ENCODE peak calls at places on chromosomes 5 and 9, in nine cellular contexts. Y, Q, F, Z, N, X, I, J and T are unnamed samples.

GRCh38 chr9:123109540-123110279 is 76.2 kb downstream of the GPR21 start:
- DNase-seq in X (no peak), Z (no peak), Y (no peak), Q (no peak), F (no peak), N (no peak), J (no peak), I (no peak), T (no peak)

GRCh38 chr5:36696059-36696673 is 89.8 kb downstream of the SLC1A3 start:
- DNase-seq in X (peak; percentile 61), Y (peak; percentile 61), N (peak; percentile 77), Q (no peak), I (peak; percentile 71), Z (peak; percentile 32), F (peak; percentile 65), J (peak; percentile 38), T (peak; percentile 22)

GRCh38 chr9:132708769-132709168 is 38.5 kb downstream of the GTF3C4 start:
- DNase-seq in Y (no peak), F (no peak), X (no peak), N (no peak), I (no peak), J (no peak), Z (no peak), Q (no peak), T (no peak)

GRCh38 chr9:128786681-128787582 is at the start of gene TBC1D13:
- DNase-seq in Z (peak; percentile 92), Q (peak; percentile 53), N (peak; percentile 91), I (peak; percentile 86), F (peak; percentile 92), Y (peak; percentile 60), J (peak; percentile 56), X (peak; percentile 45), T (no peak)

GRCh38 chr9:101840694-101841188 is 102.3 kb upstream of the GRIN3A start:
- DNase-seq in Y (no peak), F (no peak), I (no peak), Z (no peak), X (no peak), J (no peak), N (no peak), Q (no peak), T (no peak)

GRCh38 chr5:44661851-44662250 is 146.9 kb upstream of the MRPS30 start:
- DNase-seq in F (no peak), I (no peak), N (no peak), J (no peak), X (no peak), Q (no peak), Y (no peak), Z (no peak), T (no peak)

GRCh38 chr9:4933861-4934260 is 51.2 kb upstream of the JAK2 start:
- DNase-seq in Y (no peak), J (no peak), I (no peak), Z (no peak), N (no peak), X (no peak), Q (no peak), F (no peak), T (no peak)

GRCh38 chr5:20610650-20611049 is 622.6 kb upstream of the CDH18 start:
- DNase-seq in I (no peak), Q (no peak), Z (no peak), F (no peak), Y (no peak), X (no peak), N (no peak), J (no peak), T (no peak)

GRCh38 chr5:154956712-154957111 is 15.8 kb downstream of the MRPL22 start:
- DNase-seq in I (no peak), Z (no peak), Y (no peak), F (no peak), J (no peak), N (no peak), Q (no peak), X (no peak), T (no peak)

GRCh38 chr5:135269828-135270545 is 129.0 kb downstream of the MACROH2A1 start:
- DNase-seq in I (peak; percentile 93), F (no peak), J (peak; percentile 94), Y (peak; percentile 75), Z (peak; percentile 47), Q (no peak), X (peak; percentile 39), N (no peak), T (no peak)

GRCh38 chr9:15361737-15362136 is 54.7 kb upstream of the TTC39B start:
- DNase-seq in J (no peak), Q (no peak), Y (no peak), N (no peak), F (no peak), X (no peak), I (no peak), Z (no peak), T (no peak)

GRCh38 chr9:117460743-117461142 is 45.9 kb upstream of the ASTN2 start:
- DNase-seq in F (no peak), Q (no peak), J (no peak), Z (no peak), I (no peak), X (no peak), Y (no peak), N (no peak), T (no peak)

GRCh38 chr5:71891856-71892255 is 172.8 kb downstream of the CARTPT start:
- DNase-seq in Q (no peak), J (peak; percentile 34), N (peak; percentile 67), I (no peak), F (peak; percentile 20), X (no peak), Z (no peak), Y (peak; percentile 38), T (peak; percentile 68)

GRCh38 chr5:138745268-138745667 is 8.0 kb upstream of the CTNNA1 start:
- DNase-seq in Y (no peak), I (no peak), N (no peak), F (no peak), J (no peak), Q (no peak), X (no peak), Z (no peak), T (no peak)

GRCh38 chr5:92527311-92528078 is 1053.5 kb downstream of the NR2F1-AS1 start:
- DNase-seq in Q (no peak), X (no peak), Y (peak; percentile 16), I (peak; percentile 71), N (peak; percentile 35), Z (no peak), J (peak; percentile 56), F (no peak), T (no peak)

GRCh38 chr5:20114536-20114935 is 126.5 kb upstream of the CDH18 start:
- DNase-seq in N (peak; percentile 5), J (no peak), F (no peak), Q (no peak), Z (no peak), I (no peak), Y (no peak), X (no peak), T (no peak)

DNA sequence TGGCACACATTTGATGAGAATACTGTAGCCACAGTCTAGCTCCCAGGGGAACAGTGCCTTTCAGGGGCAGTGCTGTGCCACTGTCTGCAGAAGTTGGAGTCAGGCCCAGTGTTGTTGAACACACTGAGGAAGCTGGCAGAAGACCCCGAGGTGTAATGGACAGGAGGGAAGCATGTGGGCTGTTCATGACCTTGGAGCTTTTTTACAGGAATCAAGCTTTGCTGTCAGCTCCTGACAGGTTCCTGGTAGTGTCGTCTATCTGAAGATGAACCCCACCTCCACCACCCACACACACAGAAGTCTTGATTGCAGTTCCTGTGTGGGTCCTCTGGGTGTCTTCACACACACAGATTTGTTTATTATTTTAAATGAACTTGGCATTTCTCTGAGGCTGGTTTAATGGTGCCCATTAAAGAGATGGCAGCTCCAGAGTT is 40.3 kb upstream of the TNFAIP8 start:
- DNase-seq in N (peak; percentile 31), Z (no peak), I (peak; percentile 40), Q (no peak), F (peak; percentile 26), J (no peak), X (no peak), Y (no peak), T (no peak)
- TF ChIP-seq CTCF in N (peak; percentile 31), Z (no peak), I (peak; percentile 39), Q (no peak), F (peak; percentile 19), J (peak; percentile 51), X (peak; percentile 36), Y (peak; percentile 57), T (peak; percentile 35)

GRCh38 chr9:87909310-87910041 is 8.3 kb upstream of the SPATA31C1 start:
- DNase-seq in N (no peak), X (no peak), Q (no peak), Y (no peak), Z (no peak), J (no peak), F (no peak), I (no peak), T (no peak)
- TF ChIP-seq CTCF in N (no peak), X (no peak), Q (no peak), Y (no peak), Z (no peak), J (no peak), F (no peak), I (no peak), T (no peak)

GRCh38 chr5:103178167-103178566 is 58.1 kb downstream of the PPIP5K2 start:
- DNase-seq in X (no peak), I (no peak), Q (no peak), Y (no peak), Z (no peak), F (no peak), N (no peak), J (no peak), T (no peak)
- TF ChIP-seq CTCF in X (no peak), I (no peak), Q (no peak), Y (no peak), Z (no peak), F (no peak), N (no peak), J (peak; percentile 36), T (no peak)

GRCh38 chr5:14176888-14177287 is 33.7 kb downstream of the TRIO start:
- DNase-seq in I (no peak), X (no peak), Z (no peak), Q (no peak), F (no peak), J (no peak), N (no peak), Y (no peak), T (no peak)

GRCh38 chr5:14177651-14178050 is 34.5 kb downstream of the TRIO start:
- DNase-seq in Q (no peak), J (no peak), Y (no peak), X (no peak), I (no peak), Z (no peak), N (no peak), F (no peak), T (no peak)

GRCh38 chr5:14179446-14179845 is 36.3 kb downstream of the TRIO start:
- DNase-seq in N (no peak), Q (no peak), Y (no peak), J (no peak), F (no peak), Z (no peak), X (no peak), I (no peak), T (no peak)

GRCh38 chr5:14178671-14179211 is 35.6 kb downstream of the TRIO start:
- DNase-seq in F (no peak), X (peak; percentile 92), N (peak; percentile 74), I (peak; percentile 86), Z (no peak), Y (peak; percentile 82), J (peak; percentile 79), Q (no peak), T (no peak)

DNA sequence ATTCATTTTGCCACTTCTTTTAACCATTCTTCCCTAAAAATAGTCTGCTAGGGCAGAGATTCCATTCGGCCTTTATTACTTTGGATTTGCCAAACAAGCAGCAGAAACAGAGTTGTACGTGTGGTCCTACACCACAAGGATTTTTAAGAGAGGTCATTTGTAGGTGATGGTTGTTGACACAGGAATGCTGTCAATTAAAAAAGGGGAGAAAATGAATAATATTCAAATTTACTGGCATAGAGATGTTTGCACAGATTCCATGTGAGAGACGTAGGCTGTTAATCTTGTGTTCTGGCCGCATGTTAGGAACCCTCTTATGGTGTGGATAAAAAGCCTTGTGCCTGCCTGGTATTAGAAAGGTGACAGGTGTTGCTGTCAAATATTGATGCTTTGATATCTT is 34.9 kb downstream of the TRIO start:
- DNase-seq in Q (no peak), N (no peak), F (no peak), I (no peak), Y (no peak), J (no peak), X (peak; percentile 50), Z (no peak), T (peak; percentile 31)
- TF ChIP-seq CTCF in Q (no peak), N (no peak), F (no peak), I (no peak), Y (no peak), J (no peak), X (no peak), Z (no peak), T (no peak)